ENCODE peak calls at places on chromosomes 13 and 19, in nine cellular contexts. B is suprapubic skin, Z is esophagus squamous epithelium, T is K562, F is transverse colon, W is ovary, N is breast epithelium, O is upper lobe of left lung, G is heart left ventricle. L is an unnamed sample.

GRCh38 chr19:38665950-38666661 is 18.7 kb downstream of the ACTN4 start:
- DNase-seq in B (no peak), Z (no peak), T (no peak), F (peak), W (peak), N (peak), O (peak), G (peak), L (peak)

GRCh38 chr19:43667524-43668405 is 2.2 kb downstream of the PLAUR start:
- DNase-seq in B (no peak), Z (no peak), T (peak), F (peak), W (peak), N (no peak), O (no peak), G (no peak), L (peak)

GRCh38 chr13:98441056-98441676 is 135.7 kb downstream of the STK24 start:
- DNase-seq in B (no peak), Z (no peak), T (no peak), F (no peak), W (no peak), N (no peak), O (peak), G (no peak), L (no peak)

GRCh38 chr13:35818577-35819165 is 312.5 kb downstream of the DCLK1 start:
- DNase-seq in B (no peak), Z (no peak), T (peak), F (no peak), W (no peak), N (no peak), O (no peak), G (no peak), L (no peak)

GRCh38 chr13:77554079-77554478 is 18.6 kb downstream of the SCEL start:
- DNase-seq in B (no peak), Z (no peak), T (no peak), F (no peak), W (no peak), N (no peak), O (no peak), G (no peak), L (no peak)

GRCh38 chr13:104301216-104301975 is 1235.2 kb upstream of the SLC10A2 start:
- DNase-seq in B (no peak), Z (no peak), T (no peak), F (no peak), W (no peak), N (no peak), O (no peak), G (no peak), L (no peak)

GRCh38 chr13:49450105-49450819 is 6.2 kb downstream of the SETDB2 start:
- DNase-seq in B (no peak), Z (no peak), T (no peak), F (no peak), W (no peak), N (no peak), O (no peak), G (no peak), L (no peak)

GRCh38 chr19:43672061-43672679 is 2.2 kb upstream of the PLAUR start:
- DNase-seq in B (no peak), Z (no peak), T (no peak), F (no peak), W (no peak), N (no peak), O (no peak), G (no peak), L (no peak)

GRCh38 chr13:72637561-72637960 is 89.9 kb downstream of the MZT1 start:
- DNase-seq in B (no peak), Z (no peak), T (no peak), F (no peak), W (no peak), N (no peak), O (no peak), G (no peak), L (no peak)

GRCh38 chr13:109012115-109012514 is 382.7 kb downstream of the MYO16 start:
- DNase-seq in B (no peak), Z (no peak), T (no peak), F (no peak), W (no peak), N (no peak), O (no peak), G (no peak), L (no peak)

GRCh38 chr19:5138606-5139594 is 170.0 kb downstream of the KDM4B start:
- DNase-seq in B (no peak), Z (no peak), T (no peak), F (peak), W (no peak), N (no peak), O (peak), G (peak), L (no peak)

GRCh38 chr13:105037064-105037463 is 1498.4 kb downstream of the EFNB2 start:
- DNase-seq in B (no peak), Z (no peak), T (no peak), F (no peak), W (no peak), N (no peak), O (no peak), G (no peak), L (no peak)

GRCh38 chr19:48551437-48552302 is at the start of gene SULT2B1:
- DNase-seq in B (no peak), Z (no peak), T (no peak), F (peak), W (no peak), N (peak), O (peak), G (peak), L (no peak)

GRCh38 chr13:99057310-99057975 is 79.6 kb upstream of the DOCK9 start:
- DNase-seq in B (no peak), Z (no peak), T (no peak), F (no peak), W (no peak), N (no peak), O (no peak), G (no peak), L (no peak)

GRCh38 chr19:40241809-40242384 is 15.4 kb upstream of the CCNP start:
- DNase-seq in B (no peak), Z (no peak), T (no peak), F (no peak), W (peak), N (no peak), O (no peak), G (peak), L (no peak)

GRCh38 chr13:23183292-23183691 is 2.5 kb downstream of the SGCG start:
- DNase-seq in B (no peak), Z (no peak), T (no peak), F (no peak), W (no peak), N (no peak), O (no peak), G (no peak), L (no peak)

GRCh38 chr19:8526345-8527062 is 12.5 kb upstream of the ZNF414 start:
- DNase-seq in B (peak), Z (no peak), T (peak), F (peak), W (peak), N (peak), O (peak), G (peak), L (peak)

GRCh38 chr13:106262886-106263285 is 272.6 kb downstream of the EFNB2 start:
- DNase-seq in B (no peak), Z (no peak), T (no peak), F (no peak), W (no peak), N (no peak), O (no peak), G (no peak), L (no peak)

GRCh38 chr19:44107751-44108150 is 5.4 kb upstream of the ZNF225 start:
- DNase-seq in B (no peak), Z (no peak), T (no peak), F (no peak), W (no peak), N (no peak), O (no peak), G (no peak), L (no peak)

GRCh38 chr13:40776681-40777165 is 5.7 kb upstream of the MRPS31 start:
- DNase-seq in B (no peak), Z (peak), T (no peak), F (peak), W (no peak), N (no peak), O (no peak), G (no peak), L (no peak)

GRCh38 chr19:14385492-14385891 is 4.2 kb downstream of the ADGRE5 start:
- DNase-seq in B (no peak), Z (no peak), T (peak), F (no peak), W (no peak), N (no peak), O (no peak), G (no peak), L (no peak)

GRCh38 chr13:51412431-51412830 is 40.4 kb downstream of the INTS6 start:
- DNase-seq in B (no peak), Z (no peak), T (no peak), F (no peak), W (no peak), N (no peak), O (no peak), G (no peak), L (no peak)

GRCh38 chr19:13050274-13050673 is 52.4 kb downstream of the LYL1 start:
- DNase-seq in B (no peak), Z (no peak), T (no peak), F (no peak), W (no peak), N (no peak), O (no peak), G (no peak), L (no peak)

GRCh38 chr19:54473983-54474382 is 887 bp upstream of the CDC42EP5 start:
- DNase-seq in B (peak), Z (no peak), T (no peak), F (no peak), W (no peak), N (no peak), O (no peak), G (no peak), L (no peak)

GRCh38 chr19:47379398-47379938 is 30.4 kb downstream of the DHX34 start:
- DNase-seq in B (no peak), Z (no peak), T (no peak), F (no peak), W (no peak), N (no peak), O (no peak), G (no peak), L (no peak)

GRCh38 chr13:111122056-111122455 is 6.9 kb downstream of the ARHGEF7 start:
- DNase-seq in B (no peak), Z (no peak), T (no peak), F (no peak), W (no peak), N (no peak), O (peak), G (no peak), L (no peak)

GRCh38 chr13:97322740-97323342 is 100.7 kb downstream of the MBNL2 start:
- DNase-seq in B (no peak), Z (no peak), T (no peak), F (no peak), W (no peak), N (no peak), O (no peak), G (no peak), L (no peak)

GRCh38 chr19:15828121-15828620 is 12.7 kb upstream of the OR10H1 start:
- DNase-seq in B (no peak), Z (no peak), T (peak), F (no peak), W (no peak), N (no peak), O (no peak), G (no peak), L (no peak)

GRCh38 chr13:49356224-49356623 is 87.6 kb downstream of the CAB39L start:
- DNase-seq in B (no peak), Z (no peak), T (no peak), F (no peak), W (no peak), N (no peak), O (no peak), G (no peak), L (no peak)

GRCh38 chr13:48831248-48831647 is 144.5 kb upstream of the FNDC3A start:
- DNase-seq in B (no peak), Z (no peak), T (no peak), F (no peak), W (no peak), N (no peak), O (no peak), G (no peak), L (no peak)

GRCh38 chr13:63696055-63696454 is 2280.4 kb upstream of the PCDH20 start:
- DNase-seq in B (no peak), Z (no peak), T (no peak), F (no peak), W (no peak), N (no peak), O (no peak), G (no peak), L (no peak)

DNA sequence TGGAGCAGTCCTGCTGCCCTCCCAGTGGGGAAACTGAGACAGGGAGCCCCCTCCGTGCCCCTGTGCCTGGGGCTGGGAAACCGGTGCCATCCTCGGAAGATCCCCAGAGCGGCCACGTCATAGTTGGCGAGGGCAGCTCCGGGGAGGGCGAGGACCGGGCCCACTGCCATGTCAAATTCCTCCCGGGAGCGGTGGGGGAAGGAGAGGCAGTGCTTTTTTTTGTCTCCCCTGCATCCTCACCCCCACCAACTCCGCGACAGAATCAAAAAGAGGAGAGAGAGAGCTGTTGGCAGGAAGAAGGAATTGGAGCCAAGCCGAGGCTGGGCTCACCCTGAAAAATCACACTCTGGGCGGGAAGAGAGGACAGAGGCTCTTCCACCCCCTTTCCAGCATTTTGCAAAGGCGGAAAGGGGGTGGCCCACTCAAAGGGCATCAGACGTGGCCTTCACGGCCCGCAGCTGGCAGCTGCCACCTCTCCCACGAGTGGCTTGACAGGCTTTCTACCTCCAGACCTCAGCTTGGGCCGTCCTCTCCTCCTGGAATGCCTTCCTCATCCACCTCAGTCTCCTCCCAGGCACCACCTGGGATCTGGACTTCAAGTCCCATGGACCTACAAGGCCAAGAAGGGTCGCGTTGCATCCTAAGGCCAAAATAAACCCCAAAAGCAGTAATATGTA is 19.6 kb upstream of the NFIC start:
- DNase-seq in B (no peak), Z (no peak), T (no peak), F (peak), W (peak), N (peak), O (peak), G (peak), L (peak)
- H3K4me3 ChIP-seq in B (peak), Z (peak), T (no peak), F (no peak), W (no peak), N (peak), O (no peak), G (no peak), L (no peak)

GRCh38 chr13:38670627-38671026 is 16.2 kb upstream of the FREM2 start:
- DNase-seq in B (no peak), Z (no peak), T (no peak), F (no peak), W (no peak), N (no peak), O (no peak), G (no peak), L (no peak)
- TF ChIP-seq CTCF in B (no peak), Z (no peak), T (no peak), F (no peak), W (no peak), N (no peak), O (no peak), G (no peak), L (no peak)

GRCh38 chr19:52635786-52636570 is 2.2 kb downstream of the ZNF83 start:
- DNase-seq in B (no peak), Z (no peak), T (no peak), F (no peak), W (no peak), N (no peak), O (no peak), G (no peak), L (no peak)
- TF ChIP-seq POLR2A in B (no peak), Z (no peak), T (no peak), F (no peak), W (no peak), N (no peak), O (no peak), G (no peak), L (no peak)

GRCh38 chr19:46155237-46155636 is 7.2 kb downstream of the IGFL2 start:
- DNase-seq in B (no peak), Z (no peak), T (no peak), F (no peak), W (no peak), N (no peak), O (no peak), G (no peak), L (no peak)
- H3K4me3 ChIP-seq in B (no peak), Z (no peak), T (no peak), F (no peak), W (no peak), N (no peak), O (no peak), G (no peak), L (no peak)